ENCODE peak calls at places on chromosomes 13 and 19, in nine cellular contexts. One of them, this sample, is unnamed.

GRCh38 chr19:50492303-50493052 is 15.8 kb upstream of the GARIN5A start:
- DNase-seq in upper lobe of left lung: no peak
- DNase-seq in PC-9: no peak
- DNase-seq in aorta: peak; percentile 39
- DNase-seq in WERI-Rb-1: no peak
- DNase-seq in uterus: peak; percentile 3
- DNase-seq in sigmoid colon: peak; percentile 45
- DNase-seq in fibroblast of lung: no peak
- DNase-seq in cardiac muscle cell: peak; percentile 38
- DNase-seq in this sample: peak; percentile 81

GRCh38 chr13:100454876-100455275 is 133.7 kb downstream of the GGACT start:
- DNase-seq in upper lobe of left lung: no peak
- DNase-seq in fibroblast of lung: peak; percentile 27
- DNase-seq in PC-9: peak; percentile 42
- DNase-seq in aorta: no peak
- DNase-seq in WERI-Rb-1: no peak
- DNase-seq in sigmoid colon: no peak
- DNase-seq in uterus: no peak
- DNase-seq in cardiac muscle cell: no peak
- DNase-seq in this sample: no peak

GRCh38 chr19:1526979-1527649 is 3.2 kb downstream of the PLK5 start:
- DNase-seq in PC-9: no peak
- DNase-seq in cardiac muscle cell: no peak
- DNase-seq in WERI-Rb-1: no peak
- DNase-seq in fibroblast of lung: no peak
- DNase-seq in aorta: no peak
- DNase-seq in uterus: no peak
- DNase-seq in upper lobe of left lung: no peak
- DNase-seq in sigmoid colon: no peak
- DNase-seq in this sample: no peak

GRCh38 chr19:41932259-41933130 is 4.2 kb upstream of the ERFL start:
- DNase-seq in fibroblast of lung: no peak
- DNase-seq in sigmoid colon: no peak
- DNase-seq in uterus: no peak
- DNase-seq in WERI-Rb-1: no peak
- DNase-seq in upper lobe of left lung: peak; percentile 85
- DNase-seq in PC-9: no peak
- DNase-seq in aorta: no peak
- DNase-seq in cardiac muscle cell: no peak
- DNase-seq in this sample: peak; percentile 73

GRCh38 chr19:19335408-19336158 is 15.0 kb downstream of the MAU2 start:
- DNase-seq in sigmoid colon: no peak
- DNase-seq in uterus: no peak
- DNase-seq in upper lobe of left lung: no peak
- DNase-seq in fibroblast of lung: no peak
- DNase-seq in cardiac muscle cell: no peak
- DNase-seq in WERI-Rb-1: no peak
- DNase-seq in PC-9: no peak
- DNase-seq in aorta: no peak
- DNase-seq in this sample: peak; percentile 39

GRCh38 chr13:71320452-71320851 is 546.6 kb downstream of the DACH1 start:
- DNase-seq in cardiac muscle cell: peak; percentile 18
- DNase-seq in sigmoid colon: no peak
- DNase-seq in fibroblast of lung: peak; percentile 49
- DNase-seq in upper lobe of left lung: no peak
- DNase-seq in PC-9: peak; percentile 8
- DNase-seq in aorta: no peak
- DNase-seq in uterus: no peak
- DNase-seq in WERI-Rb-1: peak; percentile 16
- DNase-seq in this sample: peak; percentile 1

GRCh38 chr19:29612121-29612520 is 6.0 kb downstream of the POP4 start:
- DNase-seq in WERI-Rb-1: no peak
- DNase-seq in uterus: no peak
- DNase-seq in PC-9: no peak
- DNase-seq in cardiac muscle cell: no peak
- DNase-seq in upper lobe of left lung: no peak
- DNase-seq in fibroblast of lung: no peak
- DNase-seq in aorta: peak; percentile 44
- DNase-seq in sigmoid colon: no peak
- DNase-seq in this sample: peak; percentile 13

GRCh38 chr19:2333027-2333806 is 4.7 kb downstream of the SPPL2B start:
- DNase-seq in WERI-Rb-1: peak; percentile 52
- DNase-seq in sigmoid colon: no peak
- DNase-seq in aorta: no peak
- DNase-seq in PC-9: no peak
- DNase-seq in cardiac muscle cell: no peak
- DNase-seq in uterus: no peak
- DNase-seq in upper lobe of left lung: peak; percentile 73
- DNase-seq in fibroblast of lung: no peak
- DNase-seq in this sample: no peak

GRCh38 chr13:59696229-59696628 is 467.5 kb downstream of the DIAPH3 start:
- DNase-seq in cardiac muscle cell: no peak
- DNase-seq in upper lobe of left lung: no peak
- DNase-seq in fibroblast of lung: no peak
- DNase-seq in aorta: no peak
- DNase-seq in sigmoid colon: no peak
- DNase-seq in PC-9: no peak
- DNase-seq in uterus: no peak
- DNase-seq in WERI-Rb-1: no peak
- DNase-seq in this sample: no peak

GRCh38 chr13:60261432-60262351 is 98.0 kb upstream of the DIAPH3 start:
- DNase-seq in PC-9: no peak
- DNase-seq in sigmoid colon: no peak
- DNase-seq in WERI-Rb-1: no peak
- DNase-seq in fibroblast of lung: no peak
- DNase-seq in aorta: no peak
- DNase-seq in upper lobe of left lung: no peak
- DNase-seq in uterus: no peak
- DNase-seq in cardiac muscle cell: peak; percentile 4
- DNase-seq in this sample: peak; percentile 27

GRCh38 chr19:16416574-16416973 is 55.2 kb downstream of the EPS15L1 start:
- DNase-seq in sigmoid colon: no peak
- DNase-seq in fibroblast of lung: no peak
- DNase-seq in WERI-Rb-1: no peak
- DNase-seq in aorta: no peak
- DNase-seq in PC-9: no peak
- DNase-seq in upper lobe of left lung: no peak
- DNase-seq in uterus: no peak
- DNase-seq in cardiac muscle cell: no peak
- DNase-seq in this sample: no peak

GRCh38 chr19:16418597-16418962 is 53.2 kb downstream of the EPS15L1 start:
- DNase-seq in fibroblast of lung: no peak
- DNase-seq in sigmoid colon: no peak
- DNase-seq in cardiac muscle cell: no peak
- DNase-seq in upper lobe of left lung: no peak
- DNase-seq in PC-9: no peak
- DNase-seq in aorta: no peak
- DNase-seq in uterus: no peak
- DNase-seq in WERI-Rb-1: peak; percentile 47
- DNase-seq in this sample: no peak

GRCh38 chr19:16417660-16418596 is 53.8 kb downstream of the EPS15L1 start:
- DNase-seq in aorta: peak; percentile 93
- DNase-seq in uterus: peak; percentile 71
- DNase-seq in cardiac muscle cell: peak; percentile 80
- DNase-seq in fibroblast of lung: peak; percentile 38
- DNase-seq in sigmoid colon: peak; percentile 81
- DNase-seq in WERI-Rb-1: peak; percentile 63
- DNase-seq in upper lobe of left lung: peak; percentile 87
- DNase-seq in PC-9: peak; percentile 64
- DNase-seq in this sample: peak; percentile 98

GRCh38 chr19:16416996-16417395 is 54.8 kb downstream of the EPS15L1 start:
- DNase-seq in sigmoid colon: no peak
- DNase-seq in uterus: no peak
- DNase-seq in WERI-Rb-1: no peak
- DNase-seq in upper lobe of left lung: peak; percentile 46
- DNase-seq in cardiac muscle cell: no peak
- DNase-seq in aorta: no peak
- DNase-seq in PC-9: no peak
- DNase-seq in fibroblast of lung: no peak
- DNase-seq in this sample: no peak

DNA sequence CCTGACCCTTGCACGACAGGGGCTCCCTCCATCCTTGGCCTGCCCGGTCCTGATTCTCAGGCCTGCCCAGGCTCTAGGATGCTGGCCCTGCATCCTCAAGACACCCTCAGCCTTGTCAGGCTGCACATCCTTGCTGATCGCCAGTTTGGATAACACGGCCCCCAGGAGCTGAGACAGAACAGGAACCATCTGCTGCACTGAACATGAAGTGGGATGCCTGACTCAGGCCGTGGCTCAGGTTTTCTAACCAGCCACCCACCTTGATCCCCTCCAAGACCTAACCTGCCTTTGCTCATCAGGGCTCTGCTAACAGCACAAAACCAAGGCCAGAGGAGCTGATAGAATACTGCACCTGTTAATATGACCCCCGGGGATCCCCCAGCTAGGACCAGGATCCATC is 56.0 kb downstream of the EPS15L1 start:
- DNase-seq in upper lobe of left lung: no peak
- DNase-seq in PC-9: no peak
- DNase-seq in aorta: no peak
- DNase-seq in fibroblast of lung: no peak
- DNase-seq in sigmoid colon: no peak
- DNase-seq in WERI-Rb-1: no peak
- DNase-seq in uterus: no peak
- DNase-seq in cardiac muscle cell: no peak
- DNase-seq in this sample: no peak
- H3K36me3 ChIP-seq in upper lobe of left lung: peaks cover 49% of the 10 kb centered on the region
- H3K36me3 ChIP-seq in PC-9: peaks cover 4% of the 10 kb centered on the region
- H3K36me3 ChIP-seq in aorta: no peaks in the 10 kb centered on the region
- H3K36me3 ChIP-seq in fibroblast of lung: peaks cover 23% of the 10 kb centered on the region
- H3K36me3 ChIP-seq in sigmoid colon: peaks cover 36% of the 10 kb centered on the region
- H3K36me3 ChIP-seq in WERI-Rb-1: peaks cover 71% of the 10 kb centered on the region
- H3K36me3 ChIP-seq in uterus: no peaks in the 10 kb centered on the region
- H3K36me3 ChIP-seq in cardiac muscle cell: peaks cover 35% of the 10 kb centered on the region
- H3K36me3 ChIP-seq in this sample: peaks cover 17% of the 10 kb centered on the region

GRCh38 chr13:27962128-27962841 is 6.8 kb downstream of the CDX2 start:
- DNase-seq in aorta: no peak
- DNase-seq in PC-9: no peak
- DNase-seq in cardiac muscle cell: no peak
- DNase-seq in fibroblast of lung: no peak
- DNase-seq in WERI-Rb-1: no peak
- DNase-seq in upper lobe of left lung: no peak
- DNase-seq in sigmoid colon: no peak
- DNase-seq in uterus: no peak
- DNase-seq in this sample: peak; percentile 51
- H3K27me3 ChIP-seq in aorta: no peaks in the 10 kb centered on the region
- H3K27me3 ChIP-seq in PC-9: peaks cover 8% of the 10 kb centered on the region
- H3K27me3 ChIP-seq in cardiac muscle cell: peaks cover 100% of the 10 kb centered on the region
- H3K27me3 ChIP-seq in fibroblast of lung: peaks cover 54% of the 10 kb centered on the region
- H3K27me3 ChIP-seq in WERI-Rb-1: peaks cover 100% of the 10 kb centered on the region
- H3K27me3 ChIP-seq in upper lobe of left lung: peaks cover 70% of the 10 kb centered on the region
- H3K27me3 ChIP-seq in sigmoid colon: peaks cover 68% of the 10 kb centered on the region
- H3K27me3 ChIP-seq in uterus: peaks cover 12% of the 10 kb centered on the region
- H3K27me3 ChIP-seq in this sample: peaks cover 99% of the 10 kb centered on the region

GRCh38 chr19:11494634-11495285 is 10.9 kb downstream of the ZNF653 start:
- DNase-seq in fibroblast of lung: no peak
- DNase-seq in sigmoid colon: no peak
- DNase-seq in upper lobe of left lung: peak; percentile 72
- DNase-seq in uterus: no peak
- DNase-seq in WERI-Rb-1: no peak
- DNase-seq in aorta: no peak
- DNase-seq in cardiac muscle cell: no peak
- DNase-seq in PC-9: no peak
- DNase-seq in this sample: peak; percentile 28
- H3K36me3 ChIP-seq in fibroblast of lung: peaks cover 2% of the 10 kb centered on the region
- H3K36me3 ChIP-seq in sigmoid colon: peaks cover 8% of the 10 kb centered on the region
- H3K36me3 ChIP-seq in upper lobe of left lung: peaks cover 8% of the 10 kb centered on the region
- H3K36me3 ChIP-seq in uterus: no peaks in the 10 kb centered on the region
- H3K36me3 ChIP-seq in WERI-Rb-1: peaks cover 9% of the 10 kb centered on the region
- H3K36me3 ChIP-seq in aorta: peaks cover 5% of the 10 kb centered on the region
- H3K36me3 ChIP-seq in cardiac muscle cell: peaks cover 12% of the 10 kb centered on the region
- H3K36me3 ChIP-seq in PC-9: no peaks in the 10 kb centered on the region
- H3K36me3 ChIP-seq in this sample: peaks cover 1% of the 10 kb centered on the region

GRCh38 chr13:29397265-29397664 is 198.2 kb downstream of the SLC7A1 start:
- DNase-seq in sigmoid colon: no peak
- DNase-seq in aorta: no peak
- DNase-seq in fibroblast of lung: no peak
- DNase-seq in WERI-Rb-1: no peak
- DNase-seq in upper lobe of left lung: no peak
- DNase-seq in cardiac muscle cell: no peak
- DNase-seq in uterus: no peak
- DNase-seq in PC-9: no peak
- DNase-seq in this sample: no peak

GRCh38 chr13:29402168-29402621 is 193.3 kb downstream of the SLC7A1 start:
- DNase-seq in WERI-Rb-1: no peak
- DNase-seq in cardiac muscle cell: no peak
- DNase-seq in uterus: peak; percentile 34
- DNase-seq in aorta: no peak
- DNase-seq in fibroblast of lung: peak; percentile 1
- DNase-seq in upper lobe of left lung: no peak
- DNase-seq in sigmoid colon: no peak
- DNase-seq in PC-9: no peak
- DNase-seq in this sample: no peak

DNA sequence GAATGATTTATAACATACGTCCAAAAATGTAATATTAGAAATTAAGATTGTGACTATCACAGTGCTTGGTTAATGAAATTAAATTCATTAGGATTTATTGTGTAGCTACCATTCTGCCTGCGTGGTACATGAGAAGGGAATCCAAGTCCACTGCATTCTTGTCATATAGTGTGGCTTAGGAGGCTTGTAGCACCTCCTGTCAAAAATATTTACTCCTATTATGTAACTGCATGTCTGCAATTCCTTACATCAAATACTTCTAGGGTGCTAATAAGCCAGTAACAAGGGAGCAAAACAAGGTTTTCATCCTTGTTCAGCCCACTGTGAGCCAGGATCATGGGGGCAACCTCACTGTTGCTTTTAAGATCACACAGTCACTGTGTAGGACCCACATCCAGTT is 199.0 kb downstream of the SLC7A1 start:
- DNase-seq in cardiac muscle cell: no peak
- DNase-seq in sigmoid colon: no peak
- DNase-seq in upper lobe of left lung: no peak
- DNase-seq in WERI-Rb-1: no peak
- DNase-seq in aorta: no peak
- DNase-seq in PC-9: no peak
- DNase-seq in fibroblast of lung: no peak
- DNase-seq in uterus: no peak
- DNase-seq in this sample: no peak
- H3K27me3 ChIP-seq in cardiac muscle cell: no peaks in the 10 kb centered on the region
- H3K27me3 ChIP-seq in sigmoid colon: no peaks in the 10 kb centered on the region
- H3K27me3 ChIP-seq in upper lobe of left lung: no peaks in the 10 kb centered on the region
- H3K27me3 ChIP-seq in WERI-Rb-1: no peaks in the 10 kb centered on the region
- H3K27me3 ChIP-seq in aorta: no peaks in the 10 kb centered on the region
- H3K27me3 ChIP-seq in PC-9: peaks cover 67% of the 10 kb centered on the region
- H3K27me3 ChIP-seq in fibroblast of lung: no peaks in the 10 kb centered on the region
- H3K27me3 ChIP-seq in uterus: no peaks in the 10 kb centered on the region
- H3K27me3 ChIP-seq in this sample: no peaks in the 10 kb centered on the region